ENCODE peak calls at places on chromosomes 16 and 17, in five cellular contexts. M is HEK293T, P is GM12878, Z is NT2/D1, I is HepG2. L is an unnamed sample.

GRCh38 chr17:3744032-3744431 is 20.3 kb downstream of the HASPIN start:
- DNase-seq in P (no peak), I (no peak), Z (no peak), M (no peak), L (no peak)

GRCh38 chr17:79340771-79341528 is 266.3 kb downstream of the ENGASE start:
- DNase-seq in I (no peak), Z (no peak), M (no peak), P (peak), L (no peak)

GRCh38 chr17:978110-979093 is 1.2 kb downstream of the NXN start:
- DNase-seq in P (no peak), Z (no peak), I (no peak), M (peak), L (peak)

GRCh38 chr17:14935139-14935538 is 330.0 kb downstream of the PMP22 start:
- DNase-seq in M (no peak), P (no peak), Z (no peak), I (no peak), L (no peak)

GRCh38 chr16:81616321-81617020 is 162.6 kb upstream of the PLCG2 start:
- DNase-seq in P (peak), M (no peak), I (no peak), Z (no peak), L (no peak)

GRCh38 chr16:87499189-87499486 is 6.3 kb upstream of the ZCCHC14 start:
- DNase-seq in I (no peak), P (no peak), Z (no peak), M (no peak), L (no peak)

GRCh38 chr16:69199382-69199781 is 12.4 kb downstream of the SNTB2 start:
- DNase-seq in Z (no peak), M (no peak), P (no peak), I (no peak), L (no peak)

GRCh38 chr16:8848939-8849391 is 19.8 kb downstream of the CARHSP1 start:
- DNase-seq in M (no peak), Z (no peak), I (no peak), P (no peak), L (no peak)

GRCh38 chr17:70355185-70355584 is 185.9 kb downstream of the KCNJ2 start:
- DNase-seq in M (no peak), P (no peak), I (no peak), Z (no peak), L (no peak)

GRCh38 chr17:37742114-37742761 is 2.6 kb downstream of the HNF1B start:
- DNase-seq in M (no peak), I (no peak), P (no peak), Z (no peak), L (no peak)

GRCh38 chr16:22638393-22639206 is 127.9 kb downstream of the NPIPB5 start:
- DNase-seq in I (no peak), M (no peak), P (no peak), Z (no peak), L (no peak)

GRCh38 chr17:34420254-34420766 is 57.3 kb upstream of the CCL1 start:
- DNase-seq in Z (peak), I (peak), P (peak), M (peak), L (peak)

GRCh38 chr16:12295395-12295794 is 318.9 kb downstream of the SNX29 start:
- DNase-seq in M (no peak), P (no peak), I (no peak), Z (no peak), L (no peak)

GRCh38 chr16:8644151-8644512 is 22.6 kb downstream of the METTL22 start:
- DNase-seq in I (no peak), M (no peak), Z (no peak), P (no peak), L (no peak)

GRCh38 chr16:26644912-26645543 is 421.7 kb upstream of the C16orf82 start:
- DNase-seq in Z (no peak), M (no peak), P (no peak), I (no peak), L (no peak)

GRCh38 chr16:85144026-85144915 is 32.0 kb upstream of the CIBAR2 start:
- DNase-seq in M (no peak), I (no peak), P (no peak), Z (no peak), L (no peak)

GRCh38 chr17:39845052-39845976 is 18.8 kb downstream of the IKZF3 start:
- DNase-seq in I (no peak), M (no peak), P (no peak), Z (no peak), L (no peak)

GRCh38 chr17:48174833-48175232 is 67.3 kb downstream of the SNX11 start:
- DNase-seq in I (no peak), Z (no peak), M (no peak), P (no peak), L (no peak)

GRCh38 chr17:75783069-75783783 is 1.4 kb upstream of the UNK start:
- DNase-seq in M (no peak), I (peak), P (peak), Z (no peak), L (no peak)

GRCh38 chr16:6209355-6209930 is 1111.8 kb upstream of the EEF2KMT start:
- DNase-seq in Z (no peak), P (no peak), M (no peak), I (no peak), L (no peak)

GRCh38 chr16:19524356-19524865 is 669 bp downstream of the CCP110 start:
- DNase-seq in I (no peak), Z (no peak), P (no peak), M (no peak), L (no peak)

GRCh38 chr16:64773184-64773583 is 348.7 kb downstream of the CDH11 start:
- DNase-seq in P (no peak), M (no peak), Z (no peak), I (no peak), L (no peak)

GRCh38 chr17:66865151-66865550 is 30.2 kb downstream of the CACNG5 start:
- DNase-seq in I (no peak), M (no peak), Z (no peak), P (no peak), L (no peak)

GRCh38 chr16:82864332-82865040 is 237.7 kb downstream of the CDH13 start:
- DNase-seq in I (no peak), Z (no peak), M (no peak), P (no peak), L (no peak)

GRCh38 chr17:17682737-17683675 is 1.7 kb downstream of the RAI1 start:
- DNase-seq in M (peak), P (no peak), Z (no peak), I (no peak), L (no peak)

GRCh38 chr16:58284488-58284887 is 10.3 kb downstream of the PRSS54 start:
- DNase-seq in I (no peak), P (no peak), Z (no peak), M (no peak), L (no peak)

GRCh38 chr17:69928586-69928985 is 146.4 kb upstream of the KCNJ16 start:
- DNase-seq in M (no peak), Z (no peak), I (no peak), P (no peak), L (no peak)

GRCh38 chr17:43723697-43724359 is 34.8 kb downstream of the SOST start:
- DNase-seq in M (peak), Z (no peak), P (no peak), I (peak), L (no peak)

GRCh38 chr17:69978056-69978646 is 96.9 kb upstream of the KCNJ16 start:
- DNase-seq in I (no peak), Z (no peak), M (no peak), P (no peak), L (no peak)

GRCh38 chr16:73732143-73732542 is 564.5 kb upstream of the PSMD7 start:
- DNase-seq in Z (no peak), M (no peak), P (no peak), I (peak), L (no peak)

GRCh38 chr17:74391771-74392170 is 24.5 kb downstream of the GPR142 start:
- DNase-seq in Z (no peak), I (no peak), M (no peak), P (no peak), L (no peak)

DNA sequence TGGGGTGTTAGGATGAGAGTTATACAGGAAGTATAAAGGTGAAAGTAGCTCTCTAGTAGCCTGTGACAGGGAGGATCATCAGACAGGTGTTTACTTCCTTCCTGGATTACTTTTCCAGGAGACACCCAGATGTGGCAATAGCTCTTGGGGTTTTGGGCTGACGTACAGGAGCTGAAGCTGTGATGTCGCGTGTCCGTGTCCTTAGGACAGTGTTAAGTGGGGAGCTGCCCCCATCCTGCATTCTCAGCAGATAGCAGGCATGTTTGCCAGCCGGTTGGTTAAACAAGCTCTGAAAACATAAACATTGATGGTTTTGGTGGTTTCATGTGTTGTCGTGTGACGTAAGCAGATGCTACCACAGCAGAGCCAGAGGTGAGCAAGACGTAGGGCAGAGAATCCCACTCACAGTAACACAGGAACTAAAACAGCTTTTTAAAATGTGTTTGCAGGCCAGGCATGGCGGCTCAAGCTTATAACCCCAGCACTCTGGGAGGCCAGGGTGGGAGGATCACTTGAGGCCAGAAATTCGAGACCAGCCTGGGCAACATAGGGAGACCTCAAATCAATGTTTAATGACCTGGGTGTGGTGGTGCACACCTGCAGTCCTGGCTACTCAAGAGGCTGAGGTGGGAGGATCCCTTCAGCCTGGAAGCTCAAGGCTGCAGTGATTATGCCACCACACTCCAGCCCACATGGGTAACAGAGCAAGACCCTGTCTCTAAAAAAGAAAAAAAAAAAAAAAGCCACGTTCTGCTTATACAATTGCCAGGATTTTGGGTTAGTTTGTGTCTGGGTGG is 18.3 kb upstream of the IL17C start:
- DNase-seq in M (no peak), P (no peak), I (no peak), Z (no peak), L (no peak)
- TF ChIP-seq SUZ12 in M (no peak), P (no peak), I (no peak), Z (no peak), L (no peak)

DNA sequence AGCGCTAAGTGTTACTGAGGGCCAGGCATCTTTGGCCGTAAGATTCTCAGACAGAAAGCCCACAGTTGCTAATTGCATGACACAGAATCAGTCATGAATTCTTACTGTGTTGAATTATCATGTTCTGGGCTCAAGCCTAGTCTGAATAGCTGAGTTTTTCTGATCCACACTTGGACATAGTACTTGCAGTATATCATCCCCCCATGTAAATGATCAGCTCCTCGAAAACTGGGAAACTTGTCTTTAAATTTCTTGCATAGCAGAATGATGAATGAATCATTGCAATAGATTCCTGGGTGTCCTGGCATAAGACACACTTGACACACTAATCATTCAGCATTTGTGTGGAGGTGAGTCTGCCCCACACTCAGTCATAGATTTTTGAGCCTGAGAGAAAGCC is 2.2 kb downstream of the MLYCD start:
- DNase-seq in Z (no peak), P (no peak), M (no peak), I (no peak), L (no peak)
- TF ChIP-seq SUZ12 in Z (no peak), P (no peak), M (no peak), I (no peak), L (no peak)

DNA sequence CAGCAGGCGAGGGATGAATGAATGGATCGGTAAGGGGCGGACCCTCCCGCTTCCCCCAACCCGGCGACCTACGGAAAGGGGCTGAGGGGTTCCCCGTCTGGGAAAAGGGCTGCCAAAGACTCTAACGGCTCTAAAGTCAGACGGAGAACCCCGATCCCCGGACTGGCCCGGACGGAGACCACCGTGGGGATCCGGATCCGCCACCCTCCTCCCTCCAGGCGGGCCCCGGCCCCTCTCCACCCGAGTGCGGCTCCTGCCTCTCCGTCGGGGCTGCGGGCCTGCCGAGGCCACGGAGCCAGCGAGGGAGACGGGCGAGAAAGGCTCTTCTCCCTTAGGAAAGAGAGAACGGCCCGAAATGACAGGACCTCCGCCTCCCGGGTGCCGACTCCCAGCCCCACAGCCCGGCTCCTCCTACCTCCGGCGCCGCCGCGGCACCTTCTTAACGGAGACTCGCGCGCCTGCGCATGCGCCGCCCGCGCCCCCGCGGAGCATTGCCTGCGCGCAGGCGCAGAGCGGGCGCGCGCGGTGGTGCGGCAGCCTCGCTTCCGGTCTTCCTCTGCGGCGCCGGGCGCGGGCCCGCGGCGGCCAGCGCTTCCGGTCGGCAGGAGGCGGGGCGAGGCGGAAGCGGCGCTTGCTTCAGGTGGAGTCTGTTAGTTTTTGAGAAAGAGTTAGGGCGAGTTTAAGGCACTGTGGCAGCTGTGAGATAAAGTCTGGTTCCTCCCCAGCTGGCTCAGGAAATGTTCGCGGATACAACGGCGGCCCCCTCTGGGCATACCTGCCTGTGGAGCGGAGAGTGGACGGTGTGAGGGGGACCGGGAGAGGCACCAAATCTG is at the start of gene SLX4:
- DNase-seq in I (peak), M (peak), P (no peak), Z (peak), L (peak)
- TF ChIP-seq SUZ12 in I (no peak), M (no peak), P (no peak), Z (no peak), L (no peak)

DNA sequence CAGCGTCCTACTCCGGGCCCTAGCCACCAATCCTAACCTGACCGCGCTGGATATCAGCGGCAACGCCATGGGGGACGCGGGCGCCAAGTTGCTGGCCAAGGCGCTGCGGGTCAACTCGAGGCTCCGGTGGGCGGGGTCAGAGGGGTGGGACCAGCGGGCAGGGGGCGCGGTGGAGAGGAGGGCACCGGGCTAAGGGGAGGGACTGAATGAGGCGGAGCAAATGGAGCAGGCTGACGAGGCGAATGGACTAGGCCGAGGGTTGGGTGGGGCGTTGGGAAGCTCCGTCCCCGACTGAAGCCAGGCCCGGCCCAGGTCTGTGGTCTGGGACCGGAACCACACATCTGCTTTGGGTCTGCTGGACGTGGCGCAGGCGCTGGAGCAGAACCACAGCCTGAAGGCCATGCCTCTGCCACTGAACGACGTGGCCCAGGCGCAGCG is 4.6 kb downstream of the CARMIL2 start:
- DNase-seq in I (no peak), Z (no peak), P (no peak), M (no peak), L (no peak)
- TF ChIP-seq SUZ12 in I (no peak), Z (no peak), P (no peak), M (no peak), L (no peak)

GRCh38 chr17:65851965-65852736 is 290.7 kb upstream of the AXIN2 start:
- DNase-seq in I (no peak), P (no peak), Z (no peak), M (no peak), L (no peak)

GRCh38 chr17:65855245-65855644 is 293.8 kb upstream of the AXIN2 start:
- DNase-seq in P (no peak), M (no peak), Z (no peak), I (no peak), L (no peak)

GRCh38 chr17:65855675-65856074 is 294.2 kb upstream of the AXIN2 start:
- DNase-seq in I (no peak), M (no peak), Z (no peak), P (no peak), L (no peak)

GRCh38 chr17:65848751-65849150 is 287.3 kb upstream of the AXIN2 start:
- DNase-seq in M (no peak), P (no peak), Z (no peak), I (no peak), L (no peak)

DNA sequence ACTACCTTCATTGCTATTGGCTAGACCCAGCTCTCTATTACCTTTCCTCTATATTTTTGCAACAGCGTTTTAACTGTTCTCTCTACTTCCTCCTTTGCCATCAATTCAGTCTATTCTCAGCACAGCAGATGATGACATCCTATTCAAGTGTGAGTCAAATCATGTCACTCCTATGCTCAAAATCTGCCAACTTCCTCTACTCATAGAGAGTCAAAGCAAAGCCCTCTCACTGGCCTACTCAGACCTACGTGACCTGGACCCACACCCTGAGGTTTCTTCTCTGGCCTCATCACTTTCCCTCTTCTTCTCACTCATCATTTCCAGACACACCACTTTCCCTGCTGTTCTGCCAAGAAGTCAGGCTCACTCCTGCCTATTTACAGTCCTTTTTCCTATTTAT is 289.0 kb upstream of the AXIN2 start:
- DNase-seq in M (no peak), I (no peak), P (peak), Z (no peak), L (no peak)
- TF ChIP-seq SUZ12 in M (no peak), I (no peak), P (no peak), Z (no peak), L (no peak)

GRCh38 chr17:77601054-77601979 is 357.2 kb upstream of the TNRC6C start:
- DNase-seq in M (no peak), I (no peak), P (no peak), Z (no peak), L (no peak)

GRCh38 chr17:77602062-77602746 is 356.3 kb upstream of the TNRC6C start:
- DNase-seq in Z (no peak), I (no peak), P (no peak), M (no peak), L (no peak)

GRCh38 chr17:77604301-77605031 is 354.0 kb upstream of the TNRC6C start:
- DNase-seq in P (no peak), I (no peak), Z (no peak), M (no peak), L (peak)

GRCh38 chr17:77600346-77600745 is 358.2 kb upstream of the TNRC6C start:
- DNase-seq in P (no peak), I (no peak), Z (no peak), M (no peak), L (no peak)

GRCh38 chr17:77602883-77603640 is 355.4 kb upstream of the TNRC6C start:
- DNase-seq in I (no peak), P (no peak), M (no peak), Z (no peak), L (no peak)
- TF ChIP-seq SUZ12 in I (no peak), P (no peak), M (no peak), Z (no peak), L (no peak)

GRCh38 chr17:20171741-20172377 is 162.7 kb downstream of the SPECC1 start:
- DNase-seq in P (no peak), M (no peak), I (peak), Z (no peak), L (no peak)
- TF ChIP-seq SUZ12 in P (no peak), M (no peak), I (no peak), Z (no peak), L (no peak)